ENCODE peak calls at places on chromosome 21, in four cellular contexts. V, J, X and A are unnamed samples.

GRCh38 chr21:30426732-30427131 is 1.0 kb upstream of the KRTAP13-3 start:
- DNase-seq in V (no peak), J (no peak), X (no peak), A (no peak)

GRCh38 chr21:42513151-42513984 is at the start of gene SLC37A1:
- DNase-seq in V (peak), J (peak), X (no peak), A (no peak)

GRCh38 chr21:26513212-26513611 is 59.9 kb downstream of the CYYR1 start:
- DNase-seq in V (no peak), J (no peak), X (no peak), A (no peak)

GRCh38 chr21:21740207-21740606 is 742.0 kb downstream of the NCAM2 start:
- DNase-seq in V (no peak), J (no peak), X (no peak), A (no peak)

GRCh38 chr21:23401278-23401677 is 2206.0 kb downstream of the MRPL39 start:
- DNase-seq in V (peak), J (no peak), X (no peak), A (no peak)

GRCh38 chr21:43311303-43311817 is 115.6 kb downstream of the SIK1 start:
- DNase-seq in V (no peak), J (no peak), X (no peak), A (no peak)

GRCh38 chr21:40841524-40842196 is 5.3 kb downstream of the DSCAM start:
- DNase-seq in V (peak), J (peak), X (no peak), A (no peak)

GRCh38 chr21:41605178-41605933 is 97.4 kb upstream of the TMPRSS2 start:
- DNase-seq in V (no peak), J (no peak), X (no peak), A (no peak)

GRCh38 chr21:35189077-35189863 is 140.2 kb upstream of the RUNX1 start:
- DNase-seq in V (no peak), J (no peak), X (no peak), A (peak)

GRCh38 chr21:38938343-38938742 is 132.6 kb downstream of the ETS2 start:
- DNase-seq in V (no peak), J (no peak), X (no peak), A (peak)

GRCh38 chr21:41012425-41012824 is 155.5 kb upstream of the BACE2 start:
- DNase-seq in V (no peak), J (no peak), X (no peak), A (no peak)

GRCh38 chr21:38129711-38130110 is 127.1 kb upstream of the KCNJ15 start:
- DNase-seq in V (no peak), J (no peak), X (no peak), A (no peak)

GRCh38 chr21:31668651-31669491 is 9.4 kb downstream of the SOD1 start:
- DNase-seq in V (no peak), J (no peak), X (no peak), A (no peak)

GRCh38 chr21:46397993-46398392 is 60.7 kb upstream of the DIP2A start:
- DNase-seq in V (no peak), J (no peak), X (no peak), A (no peak)

GRCh38 chr21:38188037-38188436 is 68.8 kb upstream of the KCNJ15 start:
- DNase-seq in V (no peak), J (no peak), X (no peak), A (no peak)

GRCh38 chr21:33789697-33790096 is 125.9 kb downstream of the ATP5PO start:
- DNase-seq in V (no peak), J (no peak), X (no peak), A (no peak)

GRCh38 chr21:34613679-34614442 is 1.1 kb downstream of the RCAN1 start:
- DNase-seq in V (no peak), J (no peak), X (no peak), A (peak)

GRCh38 chr21:39125752-39126485 is 57.3 kb downstream of the PSMG1 start:
- DNase-seq in V (peak), J (peak), X (peak), A (peak)

GRCh38 chr21:34592120-34592561 is 22.8 kb downstream of the RCAN1 start:
- DNase-seq in V (no peak), J (no peak), X (no peak), A (peak)

GRCh38 chr21:44074315-44074958 is 32.8 kb upstream of the PWP2 start:
- DNase-seq in V (no peak), J (no peak), X (no peak), A (no peak)

GRCh38 chr21:39556176-39556575 is 56.6 kb upstream of the B3GALT5 start:
- DNase-seq in V (no peak), J (no peak), X (no peak), A (no peak)

GRCh38 chr21:25371831-25372434 is 235.3 kb downstream of the MRPL39 start:
- DNase-seq in V (no peak), J (no peak), X (no peak), A (no peak)

GRCh38 chr21:14677023-14677422 is 130.9 kb upstream of the SAMSN1 start:
- DNase-seq in V (no peak), J (no peak), X (no peak), A (no peak)
- TF ChIP-seq CEBPB in V (no peak), J (no peak), X (no peak), A (no peak)

GRCh38 chr21:17819878-17820232 is 699 bp upstream of the C21orf91 start:
- DNase-seq in V (no peak), J (no peak), X (no peak), A (peak)
- TF ChIP-seq CEBPB in V (no peak), J (no peak), X (no peak), A (no peak)

GRCh38 chr21:45262616-45263015 is 25.1 kb downstream of the POFUT2 start:
- DNase-seq in V (no peak), J (peak), X (no peak), A (no peak)

GRCh38 chr21:45262041-45262581 is 25.6 kb downstream of the POFUT2 start:
- DNase-seq in V (no peak), J (peak), X (no peak), A (no peak)

GRCh38 chr21:45264919-45265515 is 22.7 kb downstream of the POFUT2 start:
- DNase-seq in V (no peak), J (peak), X (no peak), A (no peak)

GRCh38 chr21:45264146-45264918 is 23.4 kb downstream of the POFUT2 start:
- DNase-seq in V (no peak), J (peak), X (no peak), A (no peak)

GRCh38 chr21:45263534-45263933 is 24.2 kb downstream of the POFUT2 start:
- DNase-seq in V (no peak), J (peak), X (no peak), A (no peak)
- TF ChIP-seq CEBPB in V (no peak), J (no peak), X (no peak), A (no peak)

DNA sequence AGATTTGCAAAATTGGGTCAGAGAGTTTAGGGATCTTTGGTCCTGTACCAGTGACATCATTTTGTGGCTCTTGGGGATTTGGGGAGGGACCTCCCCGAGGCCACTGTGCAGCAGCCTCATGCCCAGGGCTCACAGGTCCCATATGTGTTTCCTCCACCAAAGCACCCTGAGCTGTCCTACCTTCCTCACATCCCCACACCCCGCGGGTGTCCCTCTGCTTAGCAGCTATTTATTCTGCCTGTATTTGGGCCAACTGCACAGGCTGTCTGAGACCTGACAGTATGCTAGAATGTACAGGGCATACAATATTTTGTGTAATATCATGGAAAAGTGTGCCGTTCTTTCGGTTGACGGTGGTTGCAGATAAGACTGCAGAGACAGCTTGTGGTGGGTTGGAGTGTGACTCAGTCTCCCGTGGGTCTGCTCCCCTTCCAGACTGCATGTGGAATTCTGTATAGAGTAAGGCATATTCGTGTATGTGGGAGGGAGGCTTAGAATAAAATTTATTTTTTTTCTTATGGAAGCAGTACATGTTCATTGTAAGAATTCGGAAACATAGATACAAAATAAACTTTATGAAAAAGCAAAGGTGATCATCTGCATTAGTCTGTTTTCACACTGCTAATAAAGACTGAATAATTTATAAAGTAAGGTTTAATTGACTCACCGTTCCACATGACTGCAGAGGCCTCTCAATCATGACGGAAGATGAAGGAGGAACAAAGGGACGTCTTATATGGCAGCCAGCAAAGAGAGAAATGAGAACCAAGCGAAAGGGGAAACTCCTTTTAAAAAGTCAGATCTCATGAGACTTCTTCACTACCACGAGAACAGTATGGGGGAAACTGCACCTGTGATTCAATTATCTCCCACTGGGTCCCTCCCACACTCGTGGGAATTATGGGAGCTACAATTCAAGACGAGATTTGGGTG is 84.4 kb downstream of the ADARB1 start:
- DNase-seq in V (no peak), J (peak), X (no peak), A (no peak)
- TF ChIP-seq CEBPB in V (no peak), J (no peak), X (no peak), A (no peak)

GRCh38 chr21:37009740-37010341 is 3.3 kb downstream of the RIPPLY3 start:
- DNase-seq in V (peak), J (peak), X (peak), A (peak)

GRCh38 chr21:37006521-37007291 is at the start of gene RIPPLY3:
- DNase-seq in V (peak), J (peak), X (no peak), A (no peak)

GRCh38 chr21:37008705-37009104 is 2.2 kb downstream of the RIPPLY3 start:
- DNase-seq in V (no peak), J (no peak), X (no peak), A (no peak)

GRCh38 chr21:37005548-37006242 is 807 bp upstream of the RIPPLY3 start:
- DNase-seq in V (no peak), J (no peak), X (no peak), A (no peak)

DNA sequence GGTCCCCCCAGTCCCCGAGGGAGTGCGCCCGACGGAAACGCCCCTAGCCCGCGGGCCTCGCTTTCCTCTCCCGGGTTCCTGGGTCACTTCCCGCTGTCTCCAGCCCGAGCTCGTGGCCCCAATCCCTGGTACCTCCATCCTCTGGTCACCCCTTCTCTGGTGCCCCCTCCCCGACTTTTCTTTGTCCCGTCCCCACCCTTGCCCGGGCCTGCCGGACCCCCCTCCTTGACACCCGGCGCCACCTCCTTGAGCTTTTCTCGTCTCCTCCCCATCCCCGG is 320 bp upstream of the RIPPLY3 start:
- DNase-seq in V (no peak), J (peak), X (no peak), A (no peak)
- TF ChIP-seq CEBPB in V (no peak), J (no peak), X (no peak), A (no peak)

GRCh38 chr21:29091032-29091431 is 17.6 kb upstream of the CCT8 start:
- DNase-seq in V (no peak), J (no peak), X (no peak), A (peak)
- TF ChIP-seq CEBPB in V (no peak), J (no peak), X (no peak), A (peak)